ENCODE peak calls at places on chromosome 14, in eight cellular contexts. F is activated CD8-positive, alpha-beta memory T cell treated with anti-CD3 and anti-CD28 coated beads for 1 hour; E is HFFc6; U is HS-5; A is brain microvascular endothelial cell; I is fibroblast of lung; X is ACHN; P is Right ventricle myocardium superior. R is an unnamed sample.

GRCh38 chr14:22485178-22485577 is 103.8 kb downstream of the DAD1 start:
- DNase-seq in F (no peak), E (no peak), U (no peak), A (peak), I (peak), X (no peak), P (no peak), R (no peak)

GRCh38 chr14:93081875-93082570 is 33.7 kb downstream of the ITPK1 start:
- DNase-seq in F (no peak), E (no peak), U (no peak), A (no peak), I (no peak), X (no peak), P (no peak), R (no peak)

GRCh38 chr14:74977164-74977900 is 21.9 kb upstream of the PGF start:
- DNase-seq in F (no peak), E (no peak), U (no peak), A (no peak), I (no peak), X (no peak), P (no peak), R (no peak)

GRCh38 chr14:101709533-101709881 is 52.0 kb upstream of the PPP2R5C start:
- DNase-seq in F (no peak), E (no peak), U (no peak), A (no peak), I (no peak), X (no peak), P (no peak), R (no peak)

GRCh38 chr14:43803076-43803689 is 703.9 kb downstream of the FSCB start:
- DNase-seq in F (no peak), E (no peak), U (no peak), A (no peak), I (no peak), X (no peak), P (no peak), R (no peak)

GRCh38 chr14:29584992-29585391 is 342.7 kb downstream of the PRKD1 start:
- DNase-seq in F (no peak), E (peak), U (no peak), A (peak), I (peak), X (peak), P (peak), R (peak)

GRCh38 chr14:24817638-24818053 is 183.7 kb upstream of the GZMB start:
- DNase-seq in F (no peak), E (no peak), U (no peak), A (no peak), I (no peak), X (no peak), P (no peak), R (no peak)

GRCh38 chr14:100140452-100141132 is 18.9 kb downstream of the DEGS2 start:
- DNase-seq in F (no peak), E (no peak), U (no peak), A (no peak), I (peak), X (no peak), P (no peak), R (no peak)

GRCh38 chr14:80364274-80364673 is 153.0 kb upstream of the DIO2 start:
- DNase-seq in F (no peak), E (peak), U (no peak), A (no peak), I (peak), X (peak), P (no peak), R (no peak)

GRCh38 chr14:33992274-33993050 is 41.6 kb upstream of the EGLN3 start:
- DNase-seq in F (no peak), E (no peak), U (no peak), A (no peak), I (peak), X (no peak), P (no peak), R (no peak)

GRCh38 chr14:104130974-104131651 is 7.3 kb upstream of the KIF26A start:
- DNase-seq in F (no peak), E (peak), U (no peak), A (no peak), I (no peak), X (peak), P (peak), R (peak)

GRCh38 chr14:48373993-48374392 is 698.6 kb upstream of the MDGA2 start:
- DNase-seq in F (no peak), E (no peak), U (no peak), A (no peak), I (peak), X (no peak), P (no peak), R (no peak)